ENCODE peak calls at places on chromosomes 16 and 17, in seven cellular contexts. One of them, this sample, is unnamed.

GRCh38 chr16:85327731-85328664 is 215.7 kb upstream of the CIBAR2 start:
- DNase-seq in effector CD4-positive, alpha-beta T cell: no peak
- DNase-seq in AG08395: no peak
- DNase-seq in HEK293T: peak
- DNase-seq in heart right ventricle: no peak
- DNase-seq in stimulated activated effector memory CD8-positive, alpha-beta T cell treated with anti-CD3 and anti-CD28 coated beads, Interleukin-12 subunit alpha, Interleukin-12 subunit beta, amount 100 ng/mL, for 72 hours: no peak
- DNase-seq in lower leg skin: no peak
- DNase-seq in this sample: no peak

GRCh38 chr17:66373944-66374817 is 71.8 kb downstream of the PRKCA start:
- DNase-seq in heart right ventricle: peak
- DNase-seq in stimulated activated effector memory CD8-positive, alpha-beta T cell treated with anti-CD3 and anti-CD28 coated beads, Interleukin-12 subunit alpha, Interleukin-12 subunit beta, amount 100 ng/mL, for 72 hours: no peak
- DNase-seq in effector CD4-positive, alpha-beta T cell: peak
- DNase-seq in AG08395: no peak
- DNase-seq in HEK293T: peak
- DNase-seq in lower leg skin: no peak
- DNase-seq in this sample: no peak

GRCh38 chr16:75065149-75065807 is 51.3 kb downstream of the LDHD start:
- DNase-seq in stimulated activated effector memory CD8-positive, alpha-beta T cell treated with anti-CD3 and anti-CD28 coated beads, Interleukin-12 subunit alpha, Interleukin-12 subunit beta, amount 100 ng/mL, for 72 hours: no peak
- DNase-seq in HEK293T: no peak
- DNase-seq in lower leg skin: no peak
- DNase-seq in AG08395: no peak
- DNase-seq in effector CD4-positive, alpha-beta T cell: no peak
- DNase-seq in heart right ventricle: no peak
- DNase-seq in this sample: no peak

GRCh38 chr16:87765473-87765775 is 362 bp downstream of the KLHDC4 start:
- DNase-seq in lower leg skin: no peak
- DNase-seq in stimulated activated effector memory CD8-positive, alpha-beta T cell treated with anti-CD3 and anti-CD28 coated beads, Interleukin-12 subunit alpha, Interleukin-12 subunit beta, amount 100 ng/mL, for 72 hours: no peak
- DNase-seq in AG08395: no peak
- DNase-seq in effector CD4-positive, alpha-beta T cell: peak
- DNase-seq in heart right ventricle: peak
- DNase-seq in HEK293T: peak
- DNase-seq in this sample: no peak

GRCh38 chr16:12426122-12426521 is 377.6 kb downstream of the CPPED1 start:
- DNase-seq in AG08395: peak
- DNase-seq in stimulated activated effector memory CD8-positive, alpha-beta T cell treated with anti-CD3 and anti-CD28 coated beads, Interleukin-12 subunit alpha, Interleukin-12 subunit beta, amount 100 ng/mL, for 72 hours: no peak
- DNase-seq in heart right ventricle: no peak
- DNase-seq in effector CD4-positive, alpha-beta T cell: no peak
- DNase-seq in lower leg skin: no peak
- DNase-seq in HEK293T: no peak
- DNase-seq in this sample: no peak

GRCh38 chr17:38598995-38599394 is 6.8 kb downstream of the SRCIN1 start:
- DNase-seq in heart right ventricle: no peak
- DNase-seq in stimulated activated effector memory CD8-positive, alpha-beta T cell treated with anti-CD3 and anti-CD28 coated beads, Interleukin-12 subunit alpha, Interleukin-12 subunit beta, amount 100 ng/mL, for 72 hours: no peak
- DNase-seq in HEK293T: no peak
- DNase-seq in effector CD4-positive, alpha-beta T cell: no peak
- DNase-seq in AG08395: no peak
- DNase-seq in lower leg skin: no peak
- DNase-seq in this sample: no peak

GRCh38 chr16:22360963-22361659 is 13.3 kb downstream of the CDR2 start:
- DNase-seq in AG08395: no peak
- DNase-seq in lower leg skin: no peak
- DNase-seq in heart right ventricle: no peak
- DNase-seq in HEK293T: peak
- DNase-seq in stimulated activated effector memory CD8-positive, alpha-beta T cell treated with anti-CD3 and anti-CD28 coated beads, Interleukin-12 subunit alpha, Interleukin-12 subunit beta, amount 100 ng/mL, for 72 hours: no peak
- DNase-seq in effector CD4-positive, alpha-beta T cell: no peak
- DNase-seq in this sample: no peak

GRCh38 chr17:4551141-4551540 is 4.0 kb downstream of the MYBBP1A start:
- DNase-seq in AG08395: no peak
- DNase-seq in lower leg skin: no peak
- DNase-seq in HEK293T: no peak
- DNase-seq in effector CD4-positive, alpha-beta T cell: no peak
- DNase-seq in heart right ventricle: no peak
- DNase-seq in stimulated activated effector memory CD8-positive, alpha-beta T cell treated with anti-CD3 and anti-CD28 coated beads, Interleukin-12 subunit alpha, Interleukin-12 subunit beta, amount 100 ng/mL, for 72 hours: no peak
- DNase-seq in this sample: no peak

GRCh38 chr17:8628609-8629169 is 1.8 kb downstream of the MYH10 start:
- DNase-seq in effector CD4-positive, alpha-beta T cell: no peak
- DNase-seq in stimulated activated effector memory CD8-positive, alpha-beta T cell treated with anti-CD3 and anti-CD28 coated beads, Interleukin-12 subunit alpha, Interleukin-12 subunit beta, amount 100 ng/mL, for 72 hours: no peak
- DNase-seq in AG08395: no peak
- DNase-seq in HEK293T: no peak
- DNase-seq in lower leg skin: no peak
- DNase-seq in heart right ventricle: no peak
- DNase-seq in this sample: no peak

GRCh38 chr17:8728991-8729390 is 15.6 kb downstream of the CCDC42 start:
- DNase-seq in effector CD4-positive, alpha-beta T cell: no peak
- DNase-seq in AG08395: no peak
- DNase-seq in HEK293T: no peak
- DNase-seq in lower leg skin: peak
- DNase-seq in heart right ventricle: no peak
- DNase-seq in stimulated activated effector memory CD8-positive, alpha-beta T cell treated with anti-CD3 and anti-CD28 coated beads, Interleukin-12 subunit alpha, Interleukin-12 subunit beta, amount 100 ng/mL, for 72 hours: no peak
- DNase-seq in this sample: no peak

GRCh38 chr17:5331506-5331905 is 49.4 kb downstream of the RABEP1 start:
- DNase-seq in HEK293T: no peak
- DNase-seq in heart right ventricle: no peak
- DNase-seq in effector CD4-positive, alpha-beta T cell: no peak
- DNase-seq in AG08395: no peak
- DNase-seq in lower leg skin: no peak
- DNase-seq in stimulated activated effector memory CD8-positive, alpha-beta T cell treated with anti-CD3 and anti-CD28 coated beads, Interleukin-12 subunit alpha, Interleukin-12 subunit beta, amount 100 ng/mL, for 72 hours: no peak
- DNase-seq in this sample: no peak

GRCh38 chr16:68434654-68435210 is 13.6 kb downstream of the SMPD3 start:
- DNase-seq in stimulated activated effector memory CD8-positive, alpha-beta T cell treated with anti-CD3 and anti-CD28 coated beads, Interleukin-12 subunit alpha, Interleukin-12 subunit beta, amount 100 ng/mL, for 72 hours: no peak
- DNase-seq in AG08395: no peak
- DNase-seq in effector CD4-positive, alpha-beta T cell: no peak
- DNase-seq in HEK293T: no peak
- DNase-seq in heart right ventricle: no peak
- DNase-seq in lower leg skin: peak
- DNase-seq in this sample: no peak

GRCh38 chr16:30874244-30874820 is 19.5 kb downstream of the BCL7C start:
- DNase-seq in HEK293T: no peak
- DNase-seq in effector CD4-positive, alpha-beta T cell: no peak
- DNase-seq in stimulated activated effector memory CD8-positive, alpha-beta T cell treated with anti-CD3 and anti-CD28 coated beads, Interleukin-12 subunit alpha, Interleukin-12 subunit beta, amount 100 ng/mL, for 72 hours: no peak
- DNase-seq in lower leg skin: no peak
- DNase-seq in AG08395: no peak
- DNase-seq in heart right ventricle: no peak
- DNase-seq in this sample: no peak

GRCh38 chr17:46818319-46818928 is at the start of gene WNT3:
- DNase-seq in AG08395: no peak
- DNase-seq in heart right ventricle: no peak
- DNase-seq in effector CD4-positive, alpha-beta T cell: no peak
- DNase-seq in HEK293T: no peak
- DNase-seq in stimulated activated effector memory CD8-positive, alpha-beta T cell treated with anti-CD3 and anti-CD28 coated beads, Interleukin-12 subunit alpha, Interleukin-12 subunit beta, amount 100 ng/mL, for 72 hours: peak
- DNase-seq in lower leg skin: no peak
- DNase-seq in this sample: peak

GRCh38 chr17:43846963-43847369 is at the start of gene CD300LG:
- DNase-seq in stimulated activated effector memory CD8-positive, alpha-beta T cell treated with anti-CD3 and anti-CD28 coated beads, Interleukin-12 subunit alpha, Interleukin-12 subunit beta, amount 100 ng/mL, for 72 hours: no peak
- DNase-seq in lower leg skin: no peak
- DNase-seq in heart right ventricle: peak
- DNase-seq in HEK293T: no peak
- DNase-seq in effector CD4-positive, alpha-beta T cell: no peak
- DNase-seq in AG08395: no peak
- DNase-seq in this sample: no peak

GRCh38 chr16:87327798-87328495 is 10.8 kb upstream of the C16orf95 start:
- DNase-seq in heart right ventricle: no peak
- DNase-seq in effector CD4-positive, alpha-beta T cell: no peak
- DNase-seq in AG08395: no peak
- DNase-seq in HEK293T: no peak
- DNase-seq in stimulated activated effector memory CD8-positive, alpha-beta T cell treated with anti-CD3 and anti-CD28 coated beads, Interleukin-12 subunit alpha, Interleukin-12 subunit beta, amount 100 ng/mL, for 72 hours: no peak
- DNase-seq in lower leg skin: no peak
- DNase-seq in this sample: no peak

GRCh38 chr17:62319846-62320245 is 60.5 kb upstream of the EFCAB3 start:
- DNase-seq in stimulated activated effector memory CD8-positive, alpha-beta T cell treated with anti-CD3 and anti-CD28 coated beads, Interleukin-12 subunit alpha, Interleukin-12 subunit beta, amount 100 ng/mL, for 72 hours: no peak
- DNase-seq in AG08395: no peak
- DNase-seq in effector CD4-positive, alpha-beta T cell: no peak
- DNase-seq in HEK293T: no peak
- DNase-seq in lower leg skin: no peak
- DNase-seq in heart right ventricle: no peak
- DNase-seq in this sample: no peak

GRCh38 chr16:87202346-87202745 is 114.8 kb downstream of the C16orf95 start:
- DNase-seq in lower leg skin: no peak
- DNase-seq in HEK293T: no peak
- DNase-seq in effector CD4-positive, alpha-beta T cell: no peak
- DNase-seq in heart right ventricle: no peak
- DNase-seq in stimulated activated effector memory CD8-positive, alpha-beta T cell treated with anti-CD3 and anti-CD28 coated beads, Interleukin-12 subunit alpha, Interleukin-12 subunit beta, amount 100 ng/mL, for 72 hours: no peak
- DNase-seq in AG08395: peak
- DNase-seq in this sample: no peak

GRCh38 chr17:57451126-57451690 is 194.9 kb downstream of the MSI2 start:
- DNase-seq in stimulated activated effector memory CD8-positive, alpha-beta T cell treated with anti-CD3 and anti-CD28 coated beads, Interleukin-12 subunit alpha, Interleukin-12 subunit beta, amount 100 ng/mL, for 72 hours: no peak
- DNase-seq in HEK293T: no peak
- DNase-seq in heart right ventricle: no peak
- DNase-seq in lower leg skin: no peak
- DNase-seq in AG08395: no peak
- DNase-seq in effector CD4-positive, alpha-beta T cell: no peak
- DNase-seq in this sample: no peak

GRCh38 chr16:637081-638018 is 1.2 kb upstream of the METTL26 start:
- DNase-seq in lower leg skin: peak
- DNase-seq in effector CD4-positive, alpha-beta T cell: peak
- DNase-seq in heart right ventricle: peak
- DNase-seq in HEK293T: peak
- DNase-seq in stimulated activated effector memory CD8-positive, alpha-beta T cell treated with anti-CD3 and anti-CD28 coated beads, Interleukin-12 subunit alpha, Interleukin-12 subunit beta, amount 100 ng/mL, for 72 hours: no peak
- DNase-seq in AG08395: peak
- DNase-seq in this sample: peak

GRCh38 chr16:10015397-10015796 is 166.8 kb downstream of the GRIN2A start:
- DNase-seq in stimulated activated effector memory CD8-positive, alpha-beta T cell treated with anti-CD3 and anti-CD28 coated beads, Interleukin-12 subunit alpha, Interleukin-12 subunit beta, amount 100 ng/mL, for 72 hours: no peak
- DNase-seq in heart right ventricle: no peak
- DNase-seq in effector CD4-positive, alpha-beta T cell: no peak
- DNase-seq in AG08395: no peak
- DNase-seq in HEK293T: no peak
- DNase-seq in lower leg skin: no peak
- DNase-seq in this sample: no peak

GRCh38 chr16:71630808-71631207 is 4.8 kb downstream of the MARVELD3 start:
- DNase-seq in heart right ventricle: no peak
- DNase-seq in AG08395: no peak
- DNase-seq in lower leg skin: no peak
- DNase-seq in effector CD4-positive, alpha-beta T cell: no peak
- DNase-seq in stimulated activated effector memory CD8-positive, alpha-beta T cell treated with anti-CD3 and anti-CD28 coated beads, Interleukin-12 subunit alpha, Interleukin-12 subunit beta, amount 100 ng/mL, for 72 hours: no peak
- DNase-seq in HEK293T: no peak
- DNase-seq in this sample: no peak

GRCh38 chr17:81337449-81337848 is 42.3 kb upstream of the SLC38A10 start:
- DNase-seq in HEK293T: no peak
- DNase-seq in effector CD4-positive, alpha-beta T cell: no peak
- DNase-seq in lower leg skin: no peak
- DNase-seq in heart right ventricle: no peak
- DNase-seq in AG08395: no peak
- DNase-seq in stimulated activated effector memory CD8-positive, alpha-beta T cell treated with anti-CD3 and anti-CD28 coated beads, Interleukin-12 subunit alpha, Interleukin-12 subunit beta, amount 100 ng/mL, for 72 hours: no peak
- DNase-seq in this sample: no peak

GRCh38 chr17:72030067-72030899 is 90.5 kb upstream of the SOX9 start:
- DNase-seq in HEK293T: peak
- DNase-seq in lower leg skin: peak
- DNase-seq in stimulated activated effector memory CD8-positive, alpha-beta T cell treated with anti-CD3 and anti-CD28 coated beads, Interleukin-12 subunit alpha, Interleukin-12 subunit beta, amount 100 ng/mL, for 72 hours: no peak
- DNase-seq in effector CD4-positive, alpha-beta T cell: no peak
- DNase-seq in heart right ventricle: peak
- DNase-seq in AG08395: peak
- DNase-seq in this sample: peak

GRCh38 chr16:87274808-87275207 is 42.4 kb downstream of the C16orf95 start:
- DNase-seq in AG08395: no peak
- DNase-seq in heart right ventricle: no peak
- DNase-seq in effector CD4-positive, alpha-beta T cell: no peak
- DNase-seq in HEK293T: no peak
- DNase-seq in stimulated activated effector memory CD8-positive, alpha-beta T cell treated with anti-CD3 and anti-CD28 coated beads, Interleukin-12 subunit alpha, Interleukin-12 subunit beta, amount 100 ng/mL, for 72 hours: no peak
- DNase-seq in lower leg skin: no peak
- DNase-seq in this sample: no peak

GRCh38 chr16:85908444-85908843 is 9.5 kb downstream of the IRF8 start:
- DNase-seq in lower leg skin: no peak
- DNase-seq in HEK293T: no peak
- DNase-seq in effector CD4-positive, alpha-beta T cell: no peak
- DNase-seq in heart right ventricle: no peak
- DNase-seq in AG08395: no peak
- DNase-seq in stimulated activated effector memory CD8-positive, alpha-beta T cell treated with anti-CD3 and anti-CD28 coated beads, Interleukin-12 subunit alpha, Interleukin-12 subunit beta, amount 100 ng/mL, for 72 hours: no peak
- DNase-seq in this sample: peak

GRCh38 chr17:72351884-72352346 is 231.1 kb downstream of the SOX9 start:
- DNase-seq in lower leg skin: no peak
- DNase-seq in stimulated activated effector memory CD8-positive, alpha-beta T cell treated with anti-CD3 and anti-CD28 coated beads, Interleukin-12 subunit alpha, Interleukin-12 subunit beta, amount 100 ng/mL, for 72 hours: no peak
- DNase-seq in HEK293T: no peak
- DNase-seq in heart right ventricle: no peak
- DNase-seq in AG08395: no peak
- DNase-seq in effector CD4-positive, alpha-beta T cell: no peak
- DNase-seq in this sample: no peak

GRCh38 chr16:84479716-84480450 is 24.6 kb downstream of the MEAK7 start:
- DNase-seq in AG08395: no peak
- DNase-seq in HEK293T: no peak
- DNase-seq in effector CD4-positive, alpha-beta T cell: no peak
- DNase-seq in stimulated activated effector memory CD8-positive, alpha-beta T cell treated with anti-CD3 and anti-CD28 coated beads, Interleukin-12 subunit alpha, Interleukin-12 subunit beta, amount 100 ng/mL, for 72 hours: no peak
- DNase-seq in lower leg skin: no peak
- DNase-seq in heart right ventricle: no peak
- DNase-seq in this sample: no peak

GRCh38 chr17:5785343-5785742 is 201.0 kb upstream of the NLRP1 start:
- DNase-seq in heart right ventricle: no peak
- DNase-seq in HEK293T: no peak
- DNase-seq in effector CD4-positive, alpha-beta T cell: no peak
- DNase-seq in AG08395: peak
- DNase-seq in lower leg skin: peak
- DNase-seq in stimulated activated effector memory CD8-positive, alpha-beta T cell treated with anti-CD3 and anti-CD28 coated beads, Interleukin-12 subunit alpha, Interleukin-12 subunit beta, amount 100 ng/mL, for 72 hours: no peak
- DNase-seq in this sample: no peak

GRCh38 chr17:78409191-78409621 is 30.8 kb downstream of the PGS1 start:
- DNase-seq in effector CD4-positive, alpha-beta T cell: no peak
- DNase-seq in heart right ventricle: no peak
- DNase-seq in stimulated activated effector memory CD8-positive, alpha-beta T cell treated with anti-CD3 and anti-CD28 coated beads, Interleukin-12 subunit alpha, Interleukin-12 subunit beta, amount 100 ng/mL, for 72 hours: no peak
- DNase-seq in AG08395: no peak
- DNase-seq in lower leg skin: no peak
- DNase-seq in HEK293T: no peak
- DNase-seq in this sample: no peak

GRCh38 chr16:86044241-86044671 is 145.3 kb downstream of the IRF8 start:
- DNase-seq in heart right ventricle: peak
- DNase-seq in AG08395: peak
- DNase-seq in effector CD4-positive, alpha-beta T cell: no peak
- DNase-seq in stimulated activated effector memory CD8-positive, alpha-beta T cell treated with anti-CD3 and anti-CD28 coated beads, Interleukin-12 subunit alpha, Interleukin-12 subunit beta, amount 100 ng/mL, for 72 hours: peak
- DNase-seq in HEK293T: peak
- DNase-seq in lower leg skin: no peak
- DNase-seq in this sample: peak

GRCh38 chr16:89958068-89958467 is 9.5 kb downstream of the DEF8 start:
- DNase-seq in heart right ventricle: peak
- DNase-seq in effector CD4-positive, alpha-beta T cell: no peak
- DNase-seq in AG08395: peak
- DNase-seq in stimulated activated effector memory CD8-positive, alpha-beta T cell treated with anti-CD3 and anti-CD28 coated beads, Interleukin-12 subunit alpha, Interleukin-12 subunit beta, amount 100 ng/mL, for 72 hours: no peak
- DNase-seq in HEK293T: peak
- DNase-seq in lower leg skin: no peak
- DNase-seq in this sample: no peak

GRCh38 chr17:62761884-62762283 is 46.2 kb downstream of the MARCHF10 start:
- DNase-seq in AG08395: no peak
- DNase-seq in stimulated activated effector memory CD8-positive, alpha-beta T cell treated with anti-CD3 and anti-CD28 coated beads, Interleukin-12 subunit alpha, Interleukin-12 subunit beta, amount 100 ng/mL, for 72 hours: no peak
- DNase-seq in lower leg skin: peak
- DNase-seq in effector CD4-positive, alpha-beta T cell: no peak
- DNase-seq in heart right ventricle: no peak
- DNase-seq in HEK293T: no peak
- DNase-seq in this sample: no peak